ENCODE peak calls at places on chromosomes 2 and 18, in ten cellular contexts. One of them, this sample, is unnamed.

GRCh38 chr2:140643761-140644187 is 1487.0 kb downstream of the LRP1B start:
- DNase-seq in fibroblast of the aortic adventitia: peak
- DNase-seq in neural crest cell: no peak
- DNase-seq in thyroid gland: no peak
- DNase-seq in astrocyte: peak
- DNase-seq in AG10803: peak
- DNase-seq in suprapubic skin: no peak
- DNase-seq in dorsolateral prefrontal cortex: no peak
- DNase-seq in cardiac muscle cell: peak
- DNase-seq in left lung: no peak
- DNase-seq in this sample: no peak

GRCh38 chr2:69597843-69598610 is 45.5 kb downstream of the AAK1 start:
- DNase-seq in dorsolateral prefrontal cortex: no peak
- DNase-seq in suprapubic skin: no peak
- DNase-seq in fibroblast of the aortic adventitia: no peak
- DNase-seq in cardiac muscle cell: no peak
- DNase-seq in left lung: no peak
- DNase-seq in neural crest cell: no peak
- DNase-seq in astrocyte: no peak
- DNase-seq in AG10803: no peak
- DNase-seq in thyroid gland: no peak
- DNase-seq in this sample: no peak

GRCh38 chr2:56801770-56802169 is 618.0 kb downstream of the CCDC85A start:
- DNase-seq in suprapubic skin: no peak
- DNase-seq in neural crest cell: no peak
- DNase-seq in AG10803: peak
- DNase-seq in fibroblast of the aortic adventitia: peak
- DNase-seq in dorsolateral prefrontal cortex: no peak
- DNase-seq in thyroid gland: no peak
- DNase-seq in cardiac muscle cell: no peak
- DNase-seq in left lung: no peak
- DNase-seq in astrocyte: no peak
- DNase-seq in this sample: no peak

GRCh38 chr2:176079285-176079830 is 4.4 kb downstream of the EVX2 start:
- DNase-seq in cardiac muscle cell: no peak
- DNase-seq in suprapubic skin: no peak
- DNase-seq in dorsolateral prefrontal cortex: no peak
- DNase-seq in thyroid gland: no peak
- DNase-seq in neural crest cell: no peak
- DNase-seq in astrocyte: no peak
- DNase-seq in left lung: no peak
- DNase-seq in AG10803: no peak
- DNase-seq in fibroblast of the aortic adventitia: no peak
- DNase-seq in this sample: no peak

GRCh38 chr2:44975571-44976450 is 33.4 kb downstream of the SIX2 start:
- DNase-seq in thyroid gland: no peak
- DNase-seq in suprapubic skin: no peak
- DNase-seq in dorsolateral prefrontal cortex: no peak
- DNase-seq in neural crest cell: no peak
- DNase-seq in astrocyte: no peak
- DNase-seq in AG10803: no peak
- DNase-seq in fibroblast of the aortic adventitia: no peak
- DNase-seq in left lung: no peak
- DNase-seq in cardiac muscle cell: peak
- DNase-seq in this sample: peak

GRCh38 chr2:3636586-3637310 is 21.3 kb upstream of the ALLC start:
- DNase-seq in cardiac muscle cell: no peak
- DNase-seq in left lung: peak
- DNase-seq in thyroid gland: no peak
- DNase-seq in fibroblast of the aortic adventitia: no peak
- DNase-seq in suprapubic skin: peak
- DNase-seq in neural crest cell: no peak
- DNase-seq in AG10803: no peak
- DNase-seq in astrocyte: no peak
- DNase-seq in dorsolateral prefrontal cortex: peak
- DNase-seq in this sample: no peak

GRCh38 chr18:24509435-24509834 is 49.0 kb downstream of the HRH4 start:
- DNase-seq in neural crest cell: no peak
- DNase-seq in AG10803: no peak
- DNase-seq in fibroblast of the aortic adventitia: no peak
- DNase-seq in suprapubic skin: no peak
- DNase-seq in thyroid gland: no peak
- DNase-seq in left lung: no peak
- DNase-seq in astrocyte: no peak
- DNase-seq in dorsolateral prefrontal cortex: no peak
- DNase-seq in cardiac muscle cell: no peak
- DNase-seq in this sample: no peak

GRCh38 chr2:201467666-201468065 is 16.1 kb downstream of the STRADB start:
- DNase-seq in AG10803: no peak
- DNase-seq in cardiac muscle cell: no peak
- DNase-seq in fibroblast of the aortic adventitia: no peak
- DNase-seq in suprapubic skin: no peak
- DNase-seq in astrocyte: no peak
- DNase-seq in dorsolateral prefrontal cortex: no peak
- DNase-seq in left lung: no peak
- DNase-seq in neural crest cell: no peak
- DNase-seq in thyroid gland: no peak
- DNase-seq in this sample: no peak

GRCh38 chr2:129801575-129801974 is 177.9 kb upstream of the RAB6C start:
- DNase-seq in dorsolateral prefrontal cortex: no peak
- DNase-seq in thyroid gland: no peak
- DNase-seq in astrocyte: peak
- DNase-seq in fibroblast of the aortic adventitia: peak
- DNase-seq in cardiac muscle cell: peak
- DNase-seq in AG10803: peak
- DNase-seq in neural crest cell: no peak
- DNase-seq in left lung: no peak
- DNase-seq in suprapubic skin: no peak
- DNase-seq in this sample: no peak

GRCh38 chr2:164252568-164253287 is 368.6 kb downstream of the GRB14 start:
- DNase-seq in astrocyte: no peak
- DNase-seq in neural crest cell: no peak
- DNase-seq in AG10803: no peak
- DNase-seq in left lung: no peak
- DNase-seq in fibroblast of the aortic adventitia: no peak
- DNase-seq in suprapubic skin: no peak
- DNase-seq in cardiac muscle cell: no peak
- DNase-seq in dorsolateral prefrontal cortex: no peak
- DNase-seq in thyroid gland: no peak
- DNase-seq in this sample: peak

GRCh38 chr2:173652311-173652710 is 297.6 kb downstream of the CDCA7 start:
- DNase-seq in suprapubic skin: no peak
- DNase-seq in thyroid gland: no peak
- DNase-seq in astrocyte: peak
- DNase-seq in neural crest cell: no peak
- DNase-seq in cardiac muscle cell: peak
- DNase-seq in dorsolateral prefrontal cortex: no peak
- DNase-seq in left lung: no peak
- DNase-seq in fibroblast of the aortic adventitia: peak
- DNase-seq in AG10803: peak
- DNase-seq in this sample: no peak

GRCh38 chr2:224362094-224362493 is 39.8 kb downstream of the FAM124B start:
- DNase-seq in cardiac muscle cell: no peak
- DNase-seq in suprapubic skin: no peak
- DNase-seq in AG10803: no peak
- DNase-seq in fibroblast of the aortic adventitia: no peak
- DNase-seq in thyroid gland: no peak
- DNase-seq in left lung: no peak
- DNase-seq in astrocyte: no peak
- DNase-seq in neural crest cell: no peak
- DNase-seq in dorsolateral prefrontal cortex: no peak
- DNase-seq in this sample: no peak

GRCh38 chr2:224363281-224363680 is 38.6 kb downstream of the FAM124B start:
- DNase-seq in dorsolateral prefrontal cortex: no peak
- DNase-seq in thyroid gland: no peak
- DNase-seq in fibroblast of the aortic adventitia: no peak
- DNase-seq in AG10803: no peak
- DNase-seq in astrocyte: no peak
- DNase-seq in suprapubic skin: no peak
- DNase-seq in neural crest cell: no peak
- DNase-seq in left lung: no peak
- DNase-seq in cardiac muscle cell: no peak
- DNase-seq in this sample: no peak

GRCh38 chr2:224357098-224357901 is 44.6 kb downstream of the FAM124B start:
- DNase-seq in neural crest cell: peak
- DNase-seq in fibroblast of the aortic adventitia: peak
- DNase-seq in cardiac muscle cell: peak
- DNase-seq in dorsolateral prefrontal cortex: no peak
- DNase-seq in astrocyte: peak
- DNase-seq in suprapubic skin: no peak
- DNase-seq in left lung: no peak
- DNase-seq in AG10803: peak
- DNase-seq in thyroid gland: peak
- DNase-seq in this sample: peak

GRCh38 chr2:224360801-224361251 is 41.1 kb downstream of the FAM124B start:
- DNase-seq in cardiac muscle cell: no peak
- DNase-seq in AG10803: no peak
- DNase-seq in left lung: no peak
- DNase-seq in neural crest cell: no peak
- DNase-seq in fibroblast of the aortic adventitia: no peak
- DNase-seq in suprapubic skin: no peak
- DNase-seq in thyroid gland: no peak
- DNase-seq in dorsolateral prefrontal cortex: no peak
- DNase-seq in astrocyte: peak
- DNase-seq in this sample: no peak

GRCh38 chr2:224359569-224359968 is 42.3 kb downstream of the FAM124B start:
- DNase-seq in neural crest cell: no peak
- DNase-seq in cardiac muscle cell: peak
- DNase-seq in AG10803: no peak
- DNase-seq in astrocyte: no peak
- DNase-seq in dorsolateral prefrontal cortex: no peak
- DNase-seq in fibroblast of the aortic adventitia: no peak
- DNase-seq in suprapubic skin: no peak
- DNase-seq in left lung: no peak
- DNase-seq in thyroid gland: no peak
- DNase-seq in this sample: peak
- TF ChIP-seq CTCF in neural crest cell: peak
- TF ChIP-seq CTCF in cardiac muscle cell: peak
- TF ChIP-seq CTCF in AG10803: peak
- TF ChIP-seq CTCF in astrocyte: peak
- TF ChIP-seq CTCF in dorsolateral prefrontal cortex: no peak
- TF ChIP-seq CTCF in fibroblast of the aortic adventitia: peak
- TF ChIP-seq CTCF in suprapubic skin: no peak
- TF ChIP-seq CTCF in left lung: no peak
- TF ChIP-seq CTCF in thyroid gland: no peak
- TF ChIP-seq CTCF in this sample: peak

GRCh38 chr2:48530033-48530804 is at the start of gene STON1:
- DNase-seq in suprapubic skin: peak
- DNase-seq in cardiac muscle cell: peak
- DNase-seq in left lung: peak
- DNase-seq in thyroid gland: peak
- DNase-seq in fibroblast of the aortic adventitia: peak
- DNase-seq in astrocyte: no peak
- DNase-seq in AG10803: peak
- DNase-seq in neural crest cell: peak
- DNase-seq in dorsolateral prefrontal cortex: no peak
- DNase-seq in this sample: peak
- TF ChIP-seq CTCF in suprapubic skin: no peak
- TF ChIP-seq CTCF in cardiac muscle cell: peak
- TF ChIP-seq CTCF in left lung: no peak
- TF ChIP-seq CTCF in thyroid gland: no peak
- TF ChIP-seq CTCF in fibroblast of the aortic adventitia: peak
- TF ChIP-seq CTCF in astrocyte: no peak
- TF ChIP-seq CTCF in AG10803: no peak
- TF ChIP-seq CTCF in neural crest cell: peak
- TF ChIP-seq CTCF in dorsolateral prefrontal cortex: no peak
- TF ChIP-seq CTCF in this sample: no peak

DNA sequence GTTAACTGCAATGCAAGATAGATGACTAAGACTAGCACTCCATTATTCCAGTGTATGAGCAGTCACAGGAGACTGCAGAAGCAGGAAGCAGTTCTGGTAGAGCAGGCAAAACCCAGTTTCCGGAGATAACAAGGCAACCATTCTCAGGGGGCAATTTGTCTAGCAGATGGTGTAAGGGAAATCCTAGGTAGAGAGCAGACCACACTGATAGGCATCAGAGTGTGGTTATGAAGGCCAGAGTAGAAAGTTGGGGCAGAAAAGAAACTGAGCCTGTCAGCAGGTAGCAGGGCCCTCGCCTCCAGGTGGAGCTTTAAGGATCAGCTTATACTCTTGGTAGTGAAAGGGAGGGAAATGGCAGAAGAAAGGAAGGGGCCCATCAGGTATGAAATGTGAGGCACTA is 164.4 kb downstream of the PDE11A start:
- DNase-seq in fibroblast of the aortic adventitia: no peak
- DNase-seq in astrocyte: no peak
- DNase-seq in neural crest cell: no peak
- DNase-seq in cardiac muscle cell: no peak
- DNase-seq in suprapubic skin: no peak
- DNase-seq in dorsolateral prefrontal cortex: no peak
- DNase-seq in left lung: no peak
- DNase-seq in AG10803: no peak
- DNase-seq in thyroid gland: no peak
- DNase-seq in this sample: no peak
- TF ChIP-seq CTCF in fibroblast of the aortic adventitia: no peak
- TF ChIP-seq CTCF in astrocyte: no peak
- TF ChIP-seq CTCF in neural crest cell: no peak
- TF ChIP-seq CTCF in cardiac muscle cell: no peak
- TF ChIP-seq CTCF in suprapubic skin: no peak
- TF ChIP-seq CTCF in dorsolateral prefrontal cortex: no peak
- TF ChIP-seq CTCF in left lung: no peak
- TF ChIP-seq CTCF in AG10803: no peak
- TF ChIP-seq CTCF in thyroid gland: no peak
- TF ChIP-seq CTCF in this sample: no peak

GRCh38 chr18:79640875-79641274 is 38.7 kb upstream of the CTDP1 start:
- DNase-seq in dorsolateral prefrontal cortex: no peak
- DNase-seq in fibroblast of the aortic adventitia: no peak
- DNase-seq in cardiac muscle cell: no peak
- DNase-seq in astrocyte: no peak
- DNase-seq in thyroid gland: no peak
- DNase-seq in neural crest cell: no peak
- DNase-seq in suprapubic skin: no peak
- DNase-seq in left lung: no peak
- DNase-seq in AG10803: no peak
- DNase-seq in this sample: no peak

GRCh38 chr18:79637921-79638855 is 41.4 kb upstream of the CTDP1 start:
- DNase-seq in astrocyte: no peak
- DNase-seq in neural crest cell: no peak
- DNase-seq in AG10803: no peak
- DNase-seq in left lung: peak
- DNase-seq in dorsolateral prefrontal cortex: no peak
- DNase-seq in cardiac muscle cell: no peak
- DNase-seq in suprapubic skin: no peak
- DNase-seq in fibroblast of the aortic adventitia: no peak
- DNase-seq in thyroid gland: no peak
- DNase-seq in this sample: no peak

GRCh38 chr18:79640064-79640672 is 39.4 kb upstream of the CTDP1 start:
- DNase-seq in left lung: peak
- DNase-seq in suprapubic skin: no peak
- DNase-seq in AG10803: no peak
- DNase-seq in cardiac muscle cell: no peak
- DNase-seq in neural crest cell: no peak
- DNase-seq in dorsolateral prefrontal cortex: no peak
- DNase-seq in fibroblast of the aortic adventitia: no peak
- DNase-seq in astrocyte: no peak
- DNase-seq in thyroid gland: no peak
- DNase-seq in this sample: no peak

GRCh38 chr18:79637181-79637920 is 42.3 kb upstream of the CTDP1 start:
- DNase-seq in thyroid gland: no peak
- DNase-seq in neural crest cell: no peak
- DNase-seq in cardiac muscle cell: no peak
- DNase-seq in AG10803: no peak
- DNase-seq in left lung: peak
- DNase-seq in astrocyte: no peak
- DNase-seq in fibroblast of the aortic adventitia: no peak
- DNase-seq in suprapubic skin: no peak
- DNase-seq in dorsolateral prefrontal cortex: no peak
- DNase-seq in this sample: no peak

GRCh38 chr18:79639072-79639829 is 40.4 kb upstream of the CTDP1 start:
- DNase-seq in thyroid gland: no peak
- DNase-seq in cardiac muscle cell: peak
- DNase-seq in fibroblast of the aortic adventitia: no peak
- DNase-seq in astrocyte: no peak
- DNase-seq in suprapubic skin: no peak
- DNase-seq in dorsolateral prefrontal cortex: no peak
- DNase-seq in AG10803: no peak
- DNase-seq in left lung: no peak
- DNase-seq in neural crest cell: no peak
- DNase-seq in this sample: no peak
- TF ChIP-seq CTCF in thyroid gland: no peak
- TF ChIP-seq CTCF in cardiac muscle cell: peak
- TF ChIP-seq CTCF in fibroblast of the aortic adventitia: no peak
- TF ChIP-seq CTCF in astrocyte: no peak
- TF ChIP-seq CTCF in suprapubic skin: no peak
- TF ChIP-seq CTCF in dorsolateral prefrontal cortex: no peak
- TF ChIP-seq CTCF in AG10803: peak
- TF ChIP-seq CTCF in left lung: no peak
- TF ChIP-seq CTCF in neural crest cell: no peak
- TF ChIP-seq CTCF in this sample: no peak

This sample was measured in GM10248.